ENCODE peak calls at places on chromosomes 7 and 10, in seven cellular contexts. One of them, this sample, is unnamed.

GRCh38 chr7:96833701-96834453 is 124.2 kb upstream of the SEM1 start:
- DNase-seq in neuronal stem cell: no peak
- DNase-seq in mesenchymal stem cell: no peak
- DNase-seq in H9: no peak
- DNase-seq in trophoblast cell: no peak
- DNase-seq in IMR-90: no peak
- DNase-seq in H1: no peak
- DNase-seq in this sample: no peak

GRCh38 chr7:16343612-16344011 is 77.7 kb downstream of the CRPPA start:
- DNase-seq in H1: no peak
- DNase-seq in H9: no peak
- DNase-seq in IMR-90: no peak
- DNase-seq in trophoblast cell: no peak
- DNase-seq in neuronal stem cell: no peak
- DNase-seq in mesenchymal stem cell: no peak
- DNase-seq in this sample: no peak

GRCh38 chr10:111102381-111102973 is 25.6 kb downstream of the ADRA2A start:
- DNase-seq in H9: no peak
- DNase-seq in mesenchymal stem cell: no peak
- DNase-seq in H1: no peak
- DNase-seq in neuronal stem cell: no peak
- DNase-seq in trophoblast cell: no peak
- DNase-seq in IMR-90: no peak
- DNase-seq in this sample: no peak

GRCh38 chr7:159009951-159010350 is 134.7 kb downstream of the VIPR2 start:
- DNase-seq in trophoblast cell: no peak
- DNase-seq in mesenchymal stem cell: no peak
- DNase-seq in neuronal stem cell: no peak
- DNase-seq in H1: no peak
- DNase-seq in IMR-90: no peak
- DNase-seq in H9: no peak
- DNase-seq in this sample: no peak

GRCh38 chr7:154909241-154910105 is 93.5 kb downstream of the PAXIP1 start:
- DNase-seq in H1: no peak
- DNase-seq in H9: no peak
- DNase-seq in mesenchymal stem cell: no peak
- DNase-seq in IMR-90: no peak
- DNase-seq in trophoblast cell: no peak
- DNase-seq in neuronal stem cell: no peak
- DNase-seq in this sample: no peak

GRCh38 chr7:131265227-131265626 is 62.4 kb upstream of the MKLN1 start:
- DNase-seq in mesenchymal stem cell: no peak
- DNase-seq in IMR-90: no peak
- DNase-seq in trophoblast cell: no peak
- DNase-seq in neuronal stem cell: no peak
- DNase-seq in H1: no peak
- DNase-seq in H9: no peak
- DNase-seq in this sample: no peak

GRCh38 chr10:60384708-60385398 is 4.8 kb downstream of the ANK3 start:
- DNase-seq in H1: no peak
- DNase-seq in mesenchymal stem cell: peak
- DNase-seq in H9: no peak
- DNase-seq in trophoblast cell: no peak
- DNase-seq in IMR-90: peak
- DNase-seq in neuronal stem cell: no peak
- DNase-seq in this sample: peak

GRCh38 chr7:80273327-80273726 is 138.7 kb downstream of the GNAI1 start:
- DNase-seq in neuronal stem cell: no peak
- DNase-seq in mesenchymal stem cell: peak
- DNase-seq in H9: no peak
- DNase-seq in H1: no peak
- DNase-seq in trophoblast cell: no peak
- DNase-seq in IMR-90: peak
- DNase-seq in this sample: no peak

GRCh38 chr10:113341138-113341537 is 211.7 kb upstream of the HABP2 start:
- DNase-seq in mesenchymal stem cell: no peak
- DNase-seq in H1: no peak
- DNase-seq in neuronal stem cell: no peak
- DNase-seq in IMR-90: no peak
- DNase-seq in H9: no peak
- DNase-seq in trophoblast cell: no peak
- DNase-seq in this sample: no peak

GRCh38 chr7:115117748-115118147 is 195.9 kb downstream of the MDFIC start:
- DNase-seq in IMR-90: no peak
- DNase-seq in H1: no peak
- DNase-seq in mesenchymal stem cell: no peak
- DNase-seq in trophoblast cell: no peak
- DNase-seq in H9: no peak
- DNase-seq in neuronal stem cell: no peak
- DNase-seq in this sample: no peak
- H4K8ac ChIP-seq in IMR-90: no peak
- H4K8ac ChIP-seq in H1: no peak
- H4K8ac ChIP-seq in mesenchymal stem cell: no peak
- H4K8ac ChIP-seq in trophoblast cell: no peak
- H4K8ac ChIP-seq in H9: no peak
- H4K8ac ChIP-seq in neuronal stem cell: no peak
- H4K8ac ChIP-seq in this sample: no peak

DNA sequence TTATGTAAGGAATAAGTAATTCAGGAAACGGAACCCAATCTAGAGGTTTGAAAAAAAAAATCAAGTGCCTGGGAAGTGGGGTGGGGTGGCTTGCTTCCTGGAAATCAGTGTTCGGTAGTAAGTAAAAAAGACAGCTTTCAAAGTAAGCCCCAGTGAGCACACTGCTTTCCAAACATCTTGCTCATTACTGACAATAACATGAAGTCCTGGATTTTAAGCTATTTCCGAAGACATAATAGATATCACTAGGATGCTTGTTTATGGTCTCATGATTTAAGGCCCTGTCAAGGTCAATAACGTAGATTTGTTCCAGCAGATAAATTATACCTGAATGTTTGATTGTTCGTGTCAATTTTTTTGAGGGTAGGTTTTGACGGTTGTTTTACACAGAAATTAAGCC is 1.3 kb downstream of the STAMBPL1 start:
- DNase-seq in H1: no peak
- DNase-seq in trophoblast cell: no peak
- DNase-seq in H9: no peak
- DNase-seq in neuronal stem cell: no peak
- DNase-seq in IMR-90: no peak
- DNase-seq in mesenchymal stem cell: peak
- DNase-seq in this sample: no peak
- H3K9ac ChIP-seq in H1: no peak
- H3K9ac ChIP-seq in trophoblast cell: no peak
- H3K9ac ChIP-seq in H9: no peak
- H3K9ac ChIP-seq in neuronal stem cell: no peak
- H3K9ac ChIP-seq in IMR-90: peak
- H3K9ac ChIP-seq in mesenchymal stem cell: peak
- H3K9ac ChIP-seq in this sample: no peak

GRCh38 chr7:92304406-92304893 is 58.7 kb downstream of the ANKIB1 start:
- DNase-seq in H1: no peak
- DNase-seq in H9: no peak
- DNase-seq in mesenchymal stem cell: no peak
- DNase-seq in neuronal stem cell: no peak
- DNase-seq in IMR-90: no peak
- DNase-seq in trophoblast cell: no peak
- DNase-seq in this sample: no peak

GRCh38 chr7:92306153-92306552 is 60.4 kb downstream of the ANKIB1 start:
- DNase-seq in H1: no peak
- DNase-seq in trophoblast cell: no peak
- DNase-seq in H9: no peak
- DNase-seq in mesenchymal stem cell: no peak
- DNase-seq in IMR-90: peak
- DNase-seq in neuronal stem cell: no peak
- DNase-seq in this sample: peak

GRCh38 chr7:92303761-92304160 is 58.0 kb downstream of the ANKIB1 start:
- DNase-seq in H1: no peak
- DNase-seq in neuronal stem cell: no peak
- DNase-seq in H9: no peak
- DNase-seq in IMR-90: no peak
- DNase-seq in mesenchymal stem cell: no peak
- DNase-seq in trophoblast cell: no peak
- DNase-seq in this sample: no peak
- H4K8ac ChIP-seq in H1: no peak
- H4K8ac ChIP-seq in neuronal stem cell: no peak
- H4K8ac ChIP-seq in H9: no peak
- H4K8ac ChIP-seq in IMR-90: no peak
- H4K8ac ChIP-seq in mesenchymal stem cell: no peak
- H4K8ac ChIP-seq in trophoblast cell: no peak
- H4K8ac ChIP-seq in this sample: no peak

GRCh38 chr7:143287935-143288826 is at the start of gene CASP2:
- DNase-seq in IMR-90: peak
- DNase-seq in neuronal stem cell: peak
- DNase-seq in mesenchymal stem cell: peak
- DNase-seq in trophoblast cell: peak
- DNase-seq in H9: peak
- DNase-seq in H1: peak
- DNase-seq in this sample: peak

GRCh38 chr7:143286522-143286890 is 1.6 kb upstream of the CASP2 start:
- DNase-seq in mesenchymal stem cell: no peak
- DNase-seq in H9: no peak
- DNase-seq in trophoblast cell: no peak
- DNase-seq in H1: no peak
- DNase-seq in neuronal stem cell: no peak
- DNase-seq in IMR-90: no peak
- DNase-seq in this sample: no peak

GRCh38 chr7:143288836-143289235 is 685 bp downstream of the CASP2 start:
- DNase-seq in H9: no peak
- DNase-seq in trophoblast cell: no peak
- DNase-seq in IMR-90: peak
- DNase-seq in mesenchymal stem cell: peak
- DNase-seq in H1: no peak
- DNase-seq in neuronal stem cell: no peak
- DNase-seq in this sample: peak

GRCh38 chr7:143285806-143286521 is 1.2 kb downstream of the TMEM139 start:
- DNase-seq in mesenchymal stem cell: no peak
- DNase-seq in H1: no peak
- DNase-seq in trophoblast cell: no peak
- DNase-seq in IMR-90: no peak
- DNase-seq in neuronal stem cell: no peak
- DNase-seq in H9: no peak
- DNase-seq in this sample: no peak

DNA sequence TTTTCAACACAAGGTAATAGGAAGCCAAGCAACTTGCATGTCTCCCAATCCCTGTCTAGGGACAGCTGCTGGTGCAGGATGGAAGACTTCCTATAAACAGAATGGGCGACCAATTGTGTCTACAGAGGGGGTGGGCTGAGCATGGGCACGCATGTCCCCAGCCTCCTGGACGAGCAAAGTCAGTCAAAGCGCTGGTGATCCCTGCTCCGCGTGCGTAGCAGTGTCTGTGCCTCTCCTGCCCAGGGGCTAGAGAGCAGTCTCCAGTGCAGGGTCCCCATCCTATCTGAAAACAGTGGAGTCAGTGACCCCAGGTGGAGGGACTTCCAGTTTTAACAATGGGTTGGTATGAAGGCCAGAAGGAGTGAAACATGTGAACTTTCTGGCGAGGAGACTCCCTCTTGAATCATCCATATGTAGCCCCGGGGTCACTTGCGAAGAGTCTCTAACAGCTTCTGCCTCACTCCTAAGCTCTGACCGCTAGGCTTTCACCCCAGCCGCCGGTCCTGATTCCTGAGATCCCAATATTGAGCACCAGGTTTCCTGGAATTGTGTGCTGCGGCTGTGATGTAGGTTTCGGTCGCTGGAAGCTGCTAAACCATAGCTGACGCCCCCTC is 723 bp upstream of the CASP2 start:
- DNase-seq in H9: no peak
- DNase-seq in neuronal stem cell: no peak
- DNase-seq in IMR-90: no peak
- DNase-seq in trophoblast cell: peak
- DNase-seq in H1: no peak
- DNase-seq in mesenchymal stem cell: no peak
- DNase-seq in this sample: no peak
- H3K9ac ChIP-seq in H9: no peak
- H3K9ac ChIP-seq in neuronal stem cell: no peak
- H3K9ac ChIP-seq in IMR-90: no peak
- H3K9ac ChIP-seq in trophoblast cell: peak
- H3K9ac ChIP-seq in H1: no peak
- H3K9ac ChIP-seq in mesenchymal stem cell: peak
- H3K9ac ChIP-seq in this sample: peak

DNA sequence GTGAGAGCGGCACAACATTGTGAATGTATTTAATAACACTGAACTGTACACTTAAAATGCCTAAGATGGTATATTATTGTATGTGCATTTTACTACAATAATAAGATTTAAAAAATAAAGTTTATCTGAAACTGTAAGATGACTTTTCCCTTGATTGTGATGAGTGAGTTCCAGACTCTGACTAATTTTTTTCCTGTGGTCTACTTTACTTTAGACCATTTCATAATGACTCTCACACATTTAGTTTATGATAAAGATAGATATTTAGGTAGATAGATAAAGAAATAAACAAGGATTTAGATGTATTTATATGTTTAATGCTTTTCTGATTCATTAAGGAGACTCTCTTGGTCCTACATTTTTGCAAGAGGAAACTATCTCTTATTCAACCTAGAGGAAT is 835.9 kb upstream of the SORCS1 start:
- DNase-seq in H9: no peak
- DNase-seq in IMR-90: no peak
- DNase-seq in mesenchymal stem cell: no peak
- DNase-seq in neuronal stem cell: no peak
- DNase-seq in trophoblast cell: no peak
- DNase-seq in H1: no peak
- DNase-seq in this sample: no peak
- H4K8ac ChIP-seq in H9: no peak
- H4K8ac ChIP-seq in IMR-90: no peak
- H4K8ac ChIP-seq in mesenchymal stem cell: no peak
- H4K8ac ChIP-seq in neuronal stem cell: no peak
- H4K8ac ChIP-seq in trophoblast cell: no peak
- H4K8ac ChIP-seq in H1: no peak
- H4K8ac ChIP-seq in this sample: no peak